ENCODE peak calls at places on chromosome 15, in five cellular contexts. One of them, this sample, is unnamed.
A peak's percentile ranks its signal among the peaks of the same experiment; 100 is the strongest.

GRCh38 chr15:73991726-73992593 is at the start of gene STOML1:
- DNase-seq in tibial nerve: peak; percentile 88
- DNase-seq in CD4-positive, alpha-beta T cell: peak; percentile 90
- DNase-seq in pancreas: peak; percentile 95
- DNase-seq in IMR-90: peak; percentile 93
- DNase-seq in this sample: peak; percentile 97

GRCh38 chr15:64883097-64883581 is 28.6 kb upstream of the ANKDD1A start:
- DNase-seq in pancreas: no peak
- DNase-seq in CD4-positive, alpha-beta T cell: no peak
- DNase-seq in IMR-90: peak; percentile 33
- DNase-seq in tibial nerve: no peak
- DNase-seq in this sample: no peak

GRCh38 chr15:51377038-51377761 is 35.7 kb downstream of the GLDN start:
- DNase-seq in pancreas: no peak
- DNase-seq in IMR-90: peak; percentile 93
- DNase-seq in tibial nerve: no peak
- DNase-seq in CD4-positive, alpha-beta T cell: no peak
- DNase-seq in this sample: no peak

GRCh38 chr15:82535566-82536408 is 4.5 kb downstream of the RPS17 start:
- DNase-seq in pancreas: no peak
- DNase-seq in CD4-positive, alpha-beta T cell: no peak
- DNase-seq in tibial nerve: no peak
- DNase-seq in IMR-90: no peak
- DNase-seq in this sample: no peak

GRCh38 chr15:85329561-85330421 is 50.6 kb upstream of the AKAP13 start:
- DNase-seq in pancreas: no peak
- DNase-seq in tibial nerve: peak; percentile 21
- DNase-seq in IMR-90: peak; percentile 78
- DNase-seq in CD4-positive, alpha-beta T cell: no peak
- DNase-seq in this sample: no peak

GRCh38 chr15:61387675-61388074 is 158.6 kb upstream of the RORA start:
- DNase-seq in pancreas: no peak
- DNase-seq in tibial nerve: no peak
- DNase-seq in CD4-positive, alpha-beta T cell: no peak
- DNase-seq in IMR-90: no peak
- DNase-seq in this sample: no peak

GRCh38 chr15:63288778-63289378 is 11.5 kb downstream of the APH1B start:
- DNase-seq in CD4-positive, alpha-beta T cell: no peak
- DNase-seq in tibial nerve: peak; percentile 24
- DNase-seq in pancreas: no peak
- DNase-seq in IMR-90: peak; percentile 69
- DNase-seq in this sample: no peak

GRCh38 chr15:69757186-69757585 is 304.6 kb downstream of the RPLP1 start:
- DNase-seq in tibial nerve: no peak
- DNase-seq in pancreas: no peak
- DNase-seq in CD4-positive, alpha-beta T cell: no peak
- DNase-seq in IMR-90: peak; percentile 21
- DNase-seq in this sample: no peak

GRCh38 chr15:91224750-91225380 is 124.8 kb downstream of the SV2B start:
- DNase-seq in tibial nerve: peak; percentile 42
- DNase-seq in CD4-positive, alpha-beta T cell: no peak
- DNase-seq in IMR-90: peak; percentile 41
- DNase-seq in pancreas: no peak
- DNase-seq in this sample: no peak

GRCh38 chr15:79296583-79296982 is 14.1 kb downstream of the ANKRD34C start:
- DNase-seq in tibial nerve: no peak
- DNase-seq in CD4-positive, alpha-beta T cell: no peak
- DNase-seq in pancreas: no peak
- DNase-seq in IMR-90: no peak
- DNase-seq in this sample: no peak

GRCh38 chr15:46525984-46526725 is 891.3 kb downstream of the SQOR start:
- DNase-seq in pancreas: no peak
- DNase-seq in IMR-90: no peak
- DNase-seq in tibial nerve: no peak
- DNase-seq in CD4-positive, alpha-beta T cell: no peak
- DNase-seq in this sample: no peak
- H3K9me3 ChIP-seq in pancreas: no peaks in the 10 kb centered on the region
- H3K9me3 ChIP-seq in IMR-90: no peaks in the 10 kb centered on the region
- H3K9me3 ChIP-seq in tibial nerve: no peaks in the 10 kb centered on the region
- H3K9me3 ChIP-seq in CD4-positive, alpha-beta T cell: no peaks in the 10 kb centered on the region
- H3K9me3 ChIP-seq in this sample: no peaks in the 10 kb centered on the region

GRCh38 chr15:43370310-43370974 is 401 bp downstream of the ZSCAN29 start:
- DNase-seq in tibial nerve: no peak
- DNase-seq in pancreas: no peak
- DNase-seq in IMR-90: peak; percentile 47
- DNase-seq in CD4-positive, alpha-beta T cell: no peak
- DNase-seq in this sample: peak; percentile 80

GRCh38 chr15:43376017-43376705 is 5.3 kb downstream of the TUBGCP4 start:
- DNase-seq in pancreas: no peak
- DNase-seq in CD4-positive, alpha-beta T cell: peak; percentile 6
- DNase-seq in tibial nerve: no peak
- DNase-seq in IMR-90: peak; percentile 39
- DNase-seq in this sample: no peak

DNA sequence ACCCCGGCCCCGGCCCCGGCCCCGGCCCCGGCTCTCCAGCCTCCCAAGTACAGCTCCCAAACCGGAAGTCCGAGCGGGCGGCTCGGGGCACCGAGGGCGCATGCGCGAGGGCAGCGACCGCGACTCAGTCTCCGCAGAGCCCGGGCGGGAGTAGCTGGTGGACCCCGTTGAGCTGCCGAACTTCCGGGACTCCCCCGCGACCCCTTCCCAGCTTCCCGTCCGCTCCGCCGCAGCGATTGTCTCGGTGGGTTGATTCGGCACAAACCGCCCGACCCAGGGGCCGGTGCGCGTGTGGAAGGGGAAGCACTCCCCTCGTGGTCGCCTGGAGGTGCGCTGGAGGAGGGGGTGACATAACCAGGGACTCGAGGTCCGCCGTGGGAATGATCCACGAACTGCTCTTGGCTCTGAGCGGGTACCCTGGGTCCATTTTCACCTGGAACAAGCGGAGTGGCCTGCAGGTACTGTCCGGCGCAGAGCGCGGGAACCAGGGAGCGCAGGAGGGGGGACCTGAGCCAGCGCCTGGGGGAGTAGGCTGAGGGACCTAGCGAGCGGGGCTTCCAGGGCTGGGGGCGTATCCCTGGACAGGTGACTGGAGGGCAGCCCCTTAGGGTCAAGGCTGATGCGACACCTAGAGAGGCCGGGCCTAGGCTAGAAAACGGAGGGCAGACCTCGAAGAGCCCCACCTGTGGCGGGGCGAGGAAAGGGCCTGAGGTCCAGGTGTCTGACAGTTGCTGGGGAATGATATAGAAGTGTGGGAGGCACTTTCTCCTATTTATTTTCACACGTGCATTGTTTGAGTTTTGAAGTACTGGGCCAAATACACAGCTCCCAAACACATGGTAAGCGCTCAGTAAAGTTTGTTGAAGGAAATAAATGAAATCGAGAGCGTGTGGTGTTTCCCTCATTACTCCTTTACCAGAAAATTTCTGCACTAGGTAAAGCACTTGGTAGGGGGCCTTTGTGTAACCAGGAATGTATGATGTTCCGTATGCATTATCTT is at the start of the genes TUBGCP4 and ZSCAN29:
- DNase-seq in CD4-positive, alpha-beta T cell: peak; percentile 63
- DNase-seq in pancreas: peak; percentile 85
- DNase-seq in IMR-90: peak; percentile 62
- DNase-seq in tibial nerve: peak; percentile 29
- DNase-seq in this sample: peak; percentile 94
- TF ChIP-seq CTCF in CD4-positive, alpha-beta T cell: peak; percentile 70
- TF ChIP-seq CTCF in pancreas: no peak
- TF ChIP-seq CTCF in IMR-90: no peak
- TF ChIP-seq CTCF in tibial nerve: peak; percentile 28
- TF ChIP-seq CTCF in this sample: peak; percentile 18

GRCh38 chr15:25186411-25186810 is 231.6 kb downstream of the SNRPN start:
- DNase-seq in tibial nerve: no peak
- DNase-seq in CD4-positive, alpha-beta T cell: no peak
- DNase-seq in IMR-90: no peak
- DNase-seq in pancreas: peak; percentile 12
- DNase-seq in this sample: no peak

GRCh38 chr15:25189551-25189950 is 234.8 kb downstream of the SNRPN start:
- DNase-seq in pancreas: no peak
- DNase-seq in IMR-90: no peak
- DNase-seq in CD4-positive, alpha-beta T cell: no peak
- DNase-seq in tibial nerve: no peak
- DNase-seq in this sample: peak; percentile 65

GRCh38 chr15:25188051-25188450 is 233.3 kb downstream of the SNRPN start:
- DNase-seq in tibial nerve: no peak
- DNase-seq in pancreas: no peak
- DNase-seq in CD4-positive, alpha-beta T cell: no peak
- DNase-seq in IMR-90: no peak
- DNase-seq in this sample: peak; percentile 39

GRCh38 chr15:25186906-25187645 is 232.3 kb downstream of the SNRPN start:
- DNase-seq in IMR-90: no peak
- DNase-seq in pancreas: peak; percentile 12
- DNase-seq in CD4-positive, alpha-beta T cell: no peak
- DNase-seq in tibial nerve: no peak
- DNase-seq in this sample: peak; percentile 58

DNA sequence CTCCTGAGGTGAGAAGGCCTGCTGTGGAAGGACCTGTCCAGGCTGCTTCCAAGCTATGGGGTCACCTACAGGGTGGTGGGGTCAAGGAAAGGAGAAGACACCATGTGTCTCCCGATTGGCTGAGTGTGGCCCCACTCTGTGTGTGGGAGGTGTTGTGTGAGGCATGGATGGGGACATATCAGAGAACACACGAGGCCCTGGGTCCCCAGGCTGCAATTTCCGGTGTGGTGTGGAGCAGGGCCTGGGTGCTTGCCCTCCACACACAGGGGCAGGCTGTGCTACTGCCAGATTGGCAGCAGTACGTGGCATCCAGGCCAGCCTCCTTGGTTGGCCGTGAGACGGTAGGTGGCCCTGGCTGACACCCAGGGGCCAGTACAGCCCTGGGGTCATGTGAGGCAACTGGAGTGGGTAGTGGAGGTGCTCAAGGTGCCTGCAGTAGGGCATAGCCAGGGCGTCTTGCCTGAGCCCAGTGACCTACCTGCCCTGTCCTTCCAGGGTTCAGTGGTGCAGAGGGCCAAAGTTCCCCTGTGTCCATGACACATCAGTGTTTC is 233.8 kb downstream of the SNRPN start:
- DNase-seq in IMR-90: no peak
- DNase-seq in pancreas: no peak
- DNase-seq in tibial nerve: no peak
- DNase-seq in CD4-positive, alpha-beta T cell: no peak
- DNase-seq in this sample: peak; percentile 54
- H3K9me3 ChIP-seq in IMR-90: peaks cover 83% of the 10 kb centered on the region
- H3K9me3 ChIP-seq in pancreas: no peaks in the 10 kb centered on the region
- H3K9me3 ChIP-seq in tibial nerve: no peaks in the 10 kb centered on the region
- H3K9me3 ChIP-seq in CD4-positive, alpha-beta T cell: peaks cover 8% of the 10 kb centered on the region
- H3K9me3 ChIP-seq in this sample: peaks cover 5% of the 10 kb centered on the region

GRCh38 chr15:66103293-66103590 is 150.3 kb downstream of the MEGF11 start:
- DNase-seq in CD4-positive, alpha-beta T cell: no peak
- DNase-seq in tibial nerve: no peak
- DNase-seq in IMR-90: no peak
- DNase-seq in pancreas: no peak
- DNase-seq in this sample: no peak
- TF ChIP-seq CTCF in CD4-positive, alpha-beta T cell: no peak
- TF ChIP-seq CTCF in tibial nerve: no peak
- TF ChIP-seq CTCF in IMR-90: no peak
- TF ChIP-seq CTCF in pancreas: no peak
- TF ChIP-seq CTCF in this sample: no peak

DNA sequence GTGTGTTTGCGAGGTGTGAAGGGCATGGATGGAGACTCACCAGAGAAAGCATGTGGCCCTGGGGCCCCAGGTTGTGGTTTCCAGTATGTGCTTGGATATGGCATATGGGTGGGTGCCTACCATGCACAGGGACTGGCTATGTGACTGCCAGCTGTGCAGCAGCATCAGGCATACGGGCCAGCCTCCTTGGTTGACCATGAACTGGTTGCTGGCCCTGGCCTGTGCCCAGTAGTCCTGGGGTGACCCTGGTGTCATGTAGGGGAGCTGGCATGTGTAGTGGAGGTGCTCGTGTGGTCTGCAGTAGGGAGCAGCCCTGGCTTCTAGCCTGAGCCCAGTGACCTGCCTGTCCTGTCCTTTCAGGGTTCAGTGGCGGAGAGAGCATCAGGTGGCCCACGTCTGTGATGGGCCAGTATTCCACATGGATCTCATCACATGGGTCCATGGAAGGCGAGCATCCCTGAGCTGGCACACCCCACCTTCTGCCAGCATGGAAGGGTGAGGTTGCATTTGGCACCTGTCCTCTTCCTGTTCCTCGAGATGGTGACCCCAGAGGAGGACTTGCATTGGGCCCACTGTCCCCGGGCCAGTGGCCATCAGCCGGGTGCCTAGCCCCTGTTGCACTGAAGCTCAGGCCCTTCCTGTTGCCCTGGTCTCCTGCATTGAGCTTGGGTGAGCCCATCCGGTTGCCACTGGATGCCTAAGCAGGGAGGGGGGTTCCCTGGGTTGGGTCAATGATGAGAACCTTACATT is 229.0 kb downstream of the SNRPN start:
- DNase-seq in tibial nerve: no peak
- DNase-seq in pancreas: peak; percentile 6
- DNase-seq in IMR-90: no peak
- DNase-seq in CD4-positive, alpha-beta T cell: no peak
- DNase-seq in this sample: peak; percentile 42
- H3K9me3 ChIP-seq in tibial nerve: no peaks in the 10 kb centered on the region
- H3K9me3 ChIP-seq in pancreas: no peaks in the 10 kb centered on the region
- H3K9me3 ChIP-seq in IMR-90: peaks cover 85% of the 10 kb centered on the region
- H3K9me3 ChIP-seq in CD4-positive, alpha-beta T cell: peaks cover 10% of the 10 kb centered on the region
- H3K9me3 ChIP-seq in this sample: no peaks in the 10 kb centered on the region

GRCh38 chr15:22992026-22992331 is 11.8 kb upstream of the CYFIP1 start:
- DNase-seq in IMR-90: no peak
- DNase-seq in CD4-positive, alpha-beta T cell: no peak
- DNase-seq in pancreas: no peak
- DNase-seq in tibial nerve: no peak
- DNase-seq in this sample: no peak
- TF ChIP-seq CTCF in IMR-90: no peak
- TF ChIP-seq CTCF in CD4-positive, alpha-beta T cell: no peak
- TF ChIP-seq CTCF in pancreas: no peak
- TF ChIP-seq CTCF in tibial nerve: no peak
- TF ChIP-seq CTCF in this sample: no peak

GRCh38 chr15:92510163-92510882 is 116.6 kb downstream of the ST8SIA2 start:
- DNase-seq in tibial nerve: no peak
- DNase-seq in IMR-90: no peak
- DNase-seq in pancreas: no peak
- DNase-seq in CD4-positive, alpha-beta T cell: no peak
- DNase-seq in this sample: no peak
- H3K9me3 ChIP-seq in tibial nerve: peaks cover 5% of the 10 kb centered on the region
- H3K9me3 ChIP-seq in IMR-90: no peaks in the 10 kb centered on the region
- H3K9me3 ChIP-seq in pancreas: no peaks in the 10 kb centered on the region
- H3K9me3 ChIP-seq in CD4-positive, alpha-beta T cell: no peaks in the 10 kb centered on the region
- H3K9me3 ChIP-seq in this sample: peaks cover 3% of the 10 kb centered on the region

This sample was measured in kidney.